ENCODE peak calls at places on chromosome 16, in five cellular contexts. C is GM23248; O is CD8-positive, alpha-beta memory T cell; X is cardiac muscle cell; P is mucosa of descending colon. R is an unnamed sample.
A peak's percentile ranks its signal among the peaks of the same experiment; 100 is the strongest.

GRCh38 chr16:31148281-31148728 is 1.6 kb downstream of the PRSS36 start:
- DNase-seq in C (no peak), O (no peak), X (no peak), P (peak; percentile 90), R (no peak)

GRCh38 chr16:85916141-85916890 is 17.4 kb downstream of the IRF8 start:
- DNase-seq in C (no peak), O (no peak), X (peak; percentile 29), P (peak; percentile 84), R (no peak)

GRCh38 chr16:15073101-15073500 is 17.2 kb upstream of the NTAN1 start:
- DNase-seq in C (no peak), O (no peak), X (no peak), P (no peak), R (no peak)

GRCh38 chr16:87924041-87924851 is 12.1 kb downstream of the CA5A start:
- DNase-seq in C (no peak), O (no peak), X (no peak), P (no peak), R (no peak)

GRCh38 chr16:85505794-85506339 is 107.3 kb upstream of the GSE1 start:
- DNase-seq in C (no peak), O (no peak), X (no peak), P (no peak), R (no peak)

GRCh38 chr16:9270424-9270823 is 179.0 kb downstream of the HAPSTR1 start:
- DNase-seq in C (no peak), O (no peak), X (no peak), P (no peak), R (no peak)

GRCh38 chr16:76500006-76500405 is 222.8 kb downstream of the CNTNAP4 start:
- DNase-seq in C (no peak), O (no peak), X (no peak), P (no peak), R (no peak)

GRCh38 chr16:14362774-14363371 is 267.2 kb downstream of the PARN start:
- DNase-seq in C (peak; percentile 83), O (no peak), X (no peak), P (no peak), R (no peak)

GRCh38 chr16:64144612-64145011 is 977.3 kb downstream of the CDH11 start:
- DNase-seq in C (peak; percentile 31), O (no peak), X (no peak), P (no peak), R (no peak)

GRCh38 chr16:3988824-3989223 is 108.3 kb upstream of the CREBBP start:
- DNase-seq in C (no peak), O (no peak), X (no peak), P (no peak), R (no peak)

GRCh38 chr16:73669535-73670274 is 621.8 kb upstream of the ZFHX3 start:
- DNase-seq in C (no peak), O (no peak), X (no peak), P (no peak), R (no peak)

GRCh38 chr16:10180771-10181163 is 1.5 kb downstream of the GRIN2A start:
- DNase-seq in C (peak; percentile 39), O (no peak), X (peak; percentile 85), P (peak; percentile 35), R (no peak)

GRCh38 chr16:57004387-57005250 is 15.3 kb downstream of the NLRC5 start:
- DNase-seq in C (no peak), O (no peak), X (no peak), P (no peak), R (no peak)

GRCh38 chr16:73302942-73303341 is 255.0 kb upstream of the ZFHX3 start:
- DNase-seq in C (no peak), O (no peak), X (no peak), P (no peak), R (no peak)

GRCh38 chr16:16025214-16025968 is 76.0 kb downstream of the ABCC1 start:
- DNase-seq in C (peak; percentile 98), O (no peak), X (no peak), P (no peak), R (peak; percentile 33)

GRCh38 chr16:83808573-83809014 is 816 bp downstream of the HSBP1 start:
- DNase-seq in C (peak; percentile 31), O (no peak), X (no peak), P (no peak), R (no peak)

GRCh38 chr16:3993052-3993785 is 112.7 kb upstream of the CREBBP start:
- DNase-seq in C (no peak), O (no peak), X (no peak), P (no peak), R (no peak)

GRCh38 chr16:11682655-11683096 is 14.4 kb downstream of the SNN start:
- DNase-seq in C (peak; percentile 95), O (no peak), X (no peak), P (no peak), R (no peak)

GRCh38 chr16:11252482-11252931 is 3.5 kb downstream of the SOCS1 start:
- DNase-seq in C (no peak), O (no peak), X (no peak), P (no peak), R (no peak)

DNA sequence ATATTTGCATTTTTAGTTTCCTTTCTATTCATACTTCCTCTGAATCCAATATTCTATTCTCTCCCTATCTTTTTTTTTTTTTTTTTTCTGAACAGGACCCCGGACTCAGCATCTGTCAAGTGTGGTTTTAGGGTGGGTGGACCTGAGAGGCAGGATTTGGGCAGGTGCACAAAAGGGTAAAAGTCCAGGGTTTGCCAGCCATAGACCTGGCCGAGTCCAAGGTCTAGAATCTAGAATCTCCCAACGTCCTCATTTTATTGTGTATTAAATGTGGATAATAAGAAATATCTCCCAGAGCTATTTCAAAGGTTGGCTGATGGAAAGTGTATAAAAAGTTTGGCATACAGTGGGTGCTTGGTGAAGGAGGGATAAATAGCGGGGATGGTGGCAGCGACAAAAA is 273.3 kb upstream of the MAF start:
- DNase-seq in C (no peak), O (no peak), X (no peak), P (no peak), R (no peak)
- H3K9me3 ChIP-seq in C (no peaks in the 10 kb centered on the region), O (no peaks in the 10 kb centered on the region), X (no peaks in the 10 kb centered on the region), P (no peaks in the 10 kb centered on the region), R (no peaks in the 10 kb centered on the region)

GRCh38 chr16:2764718-2765117 is 12.3 kb downstream of the SRRM2 start:
- DNase-seq in C (no peak), O (no peak), X (no peak), P (peak; percentile 3), R (no peak)

GRCh38 chr16:2763173-2763572 is 10.7 kb downstream of the SRRM2 start:
- DNase-seq in C (no peak), O (no peak), X (no peak), P (peak; percentile 9), R (no peak)

GRCh38 chr16:2761886-2762583 is 9.6 kb downstream of the SRRM2 start:
- DNase-seq in C (no peak), O (no peak), X (no peak), P (peak; percentile 21), R (no peak)

GRCh38 chr16:2762711-2763110 is 10.3 kb downstream of the SRRM2 start:
- DNase-seq in C (no peak), O (no peak), X (no peak), P (peak; percentile 4), R (no peak)

DNA sequence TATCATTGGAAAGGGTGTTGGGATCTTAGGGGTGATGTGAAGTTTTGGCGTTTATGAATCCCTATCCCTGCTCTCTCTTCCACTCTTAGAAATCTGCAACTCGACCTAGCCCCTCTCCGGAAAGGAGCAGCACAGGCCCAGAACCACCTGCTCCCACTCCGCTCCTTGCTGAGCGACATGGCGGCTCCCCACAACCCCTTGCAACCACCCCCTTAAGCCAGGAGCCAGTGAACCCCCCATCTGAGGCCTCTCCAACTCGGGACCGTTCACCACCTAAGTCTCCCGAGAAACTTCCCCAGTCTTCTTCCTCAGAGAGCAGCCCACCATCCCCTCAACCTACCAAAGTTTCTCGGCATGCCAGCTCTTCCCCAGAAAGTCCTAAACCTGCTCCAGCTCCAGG is 9.0 kb downstream of the SRRM2 start:
- DNase-seq in C (no peak), O (no peak), X (no peak), P (no peak), R (no peak)
- H3K9me3 ChIP-seq in C (no peaks in the 10 kb centered on the region), O (no peaks in the 10 kb centered on the region), X (no peaks in the 10 kb centered on the region), P (no peaks in the 10 kb centered on the region), R (no peaks in the 10 kb centered on the region)

GRCh38 chr16:35147556-35148504 is 1688.4 kb downstream of the TP53TG3F start:
- DNase-seq in C (no peak), O (no peak), X (no peak), P (no peak), R (no peak)
- H3K9me3 ChIP-seq in C (no peaks in the 10 kb centered on the region), O (no peaks in the 10 kb centered on the region), X (no peaks in the 10 kb centered on the region), P (peaks cover 92% of the 10 kb centered on the region), R (no peaks in the 10 kb centered on the region)

GRCh38 chr16:35749253-35750141 is 2290.1 kb downstream of the TP53TG3F start:
- DNase-seq in C (no peak), O (no peak), X (no peak), P (peak; percentile 10), R (no peak)
- H3K9me3 ChIP-seq in C (no peaks in the 10 kb centered on the region), O (no peaks in the 10 kb centered on the region), X (no peaks in the 10 kb centered on the region), P (peaks cover 95% of the 10 kb centered on the region), R (no peaks in the 10 kb centered on the region)